ENCODE peak calls at places on chromosomes 13 and 19, in four cellular contexts. I, V, O and U are unnamed samples. For H3K9me3, the result is how much of the 10 kb centered on the place peaks cover.

GRCh38 chr13:60386250-60386649 is 10.8 kb upstream of the TDRD3 start:
- DNase-seq in V (no peak), I (no peak), O (no peak), U (no peak)

GRCh38 chr13:108342369-108343289 is 73.1 kb downstream of the TNFSF13B start:
- DNase-seq in I (peak), O (peak), V (peak), U (peak)

GRCh38 chr13:30111810-30112209 is 195.5 kb downstream of the KATNAL1 start:
- DNase-seq in V (no peak), O (no peak), I (no peak), U (no peak)

GRCh38 chr13:41563501-41564001 is 106.2 kb downstream of the RGCC start:
- DNase-seq in V (no peak), O (no peak), I (no peak), U (no peak)

GRCh38 chr13:48078251-48078656 is 16.6 kb downstream of the MED4 start:
- DNase-seq in V (no peak), O (peak), I (peak), U (no peak)

GRCh38 chr19:47391510-47392223 is 27.7 kb downstream of the MEIS3 start:
- DNase-seq in I (peak), O (peak), V (peak), U (peak)

GRCh38 chr19:19816679-19817078 is 4.9 kb downstream of the ZNF506 start:
- DNase-seq in I (no peak), V (no peak), O (no peak), U (no peak)

GRCh38 chr13:50375792-50376191 is 360.5 kb downstream of the KCNRG start:
- DNase-seq in I (no peak), V (no peak), O (no peak), U (no peak)

GRCh38 chr19:18091217-18091608 is 4.5 kb upstream of the IL12RB1 start:
- DNase-seq in V (peak), I (no peak), O (peak), U (no peak)

GRCh38 chr19:30566681-30567420 is 194.7 kb downstream of the ZNF536 start:
- DNase-seq in V (no peak), I (no peak), O (no peak), U (no peak)
- H3K9me3 ChIP-seq in V (under half), I (under half), O (under half), U (under half)

GRCh38 chr19:45059258-45059965 is 16.9 kb downstream of the ZNF296 start:
- DNase-seq in O (no peak), V (peak), I (peak), U (no peak)
- TF ChIP-seq ZNF274 in O (no peak), V (no peak), I (no peak), U (no peak)

DNA sequence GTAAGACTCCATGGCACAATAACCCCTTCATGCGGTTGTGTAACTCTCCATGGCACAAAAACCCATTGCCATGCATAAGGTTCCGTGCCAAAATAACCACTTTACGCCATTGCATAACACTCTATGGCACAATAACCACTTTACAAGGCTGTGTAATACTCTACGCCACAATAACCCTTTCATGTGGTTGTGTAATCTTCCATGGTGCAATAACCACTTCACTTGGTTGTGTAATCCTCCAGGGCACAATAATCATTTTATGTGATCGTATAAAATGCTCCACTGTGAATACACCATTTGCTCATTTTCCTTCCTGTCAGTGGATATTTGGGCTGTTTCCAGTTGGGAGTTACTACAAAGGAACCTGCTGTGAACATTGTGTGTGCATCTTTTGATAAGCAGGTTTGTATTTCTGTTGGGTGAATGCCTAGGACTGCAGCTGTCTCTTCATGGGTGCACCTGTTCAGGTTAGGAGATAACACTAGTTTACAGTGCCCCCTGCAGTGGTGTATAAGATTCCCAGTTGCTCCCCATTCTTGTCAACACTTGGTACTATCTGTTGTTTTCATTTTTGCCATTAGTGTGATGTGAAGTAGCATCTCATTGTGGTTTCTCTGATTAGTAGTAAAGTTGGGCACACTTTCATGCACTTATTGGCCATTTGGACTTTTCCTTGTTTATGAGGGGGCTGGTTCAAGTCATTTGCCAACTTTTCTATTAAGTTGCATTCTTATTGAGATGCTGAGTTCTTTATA is 21.1 kb upstream of the ZSCAN18 start:
- DNase-seq in I (no peak), O (no peak), V (no peak), U (no peak)
- H3K9me3 ChIP-seq in I (under half), O (under half), V (under half), U (half or more)

GRCh38 chr19:44512326-44513298 is 12.3 kb upstream of the ZNF180 start:
- DNase-seq in O (no peak), I (peak), V (peak), U (peak)
- TF ChIP-seq ZNF274 in O (no peak), I (no peak), V (no peak), U (no peak)